ENCODE peak calls at places on chromosome 11, in eight cellular contexts. Q, I, B, Z, X, G, K and S are unnamed samples.

GRCh38 chr11:123425367-123425766 is 4.7 kb upstream of the GRAMD1B start:
- DNase-seq in Q (no peak), I (no peak), B (no peak), Z (no peak), X (no peak), G (no peak), K (no peak), S (no peak)

GRCh38 chr11:105022998-105023397 is at the start of gene CASP5:
- DNase-seq in Q (no peak), I (no peak), B (no peak), Z (no peak), X (no peak), G (no peak), K (no peak), S (no peak)

GRCh38 chr11:12818333-12819015 is 144.3 kb downstream of the TEAD1 start:
- DNase-seq in Q (no peak), I (no peak), B (no peak), Z (no peak), X (no peak), G (no peak), K (no peak), S (no peak)

GRCh38 chr11:74091549-74091948 is 79.3 kb downstream of the C2CD3 start:
- DNase-seq in Q (no peak), I (no peak), B (no peak), Z (no peak), X (no peak), G (no peak), K (no peak), S (no peak)

GRCh38 chr11:96235725-96236124 is 107.3 kb downstream of the MAML2 start:
- DNase-seq in Q (no peak), I (no peak), B (no peak), Z (no peak), X (no peak), G (no peak), K (no peak), S (no peak)

GRCh38 chr11:113162590-113162961 is 151.8 kb upstream of the TTC12 start:
- DNase-seq in Q (no peak), I (no peak), B (peak; percentile 50), Z (no peak), X (no peak), G (no peak), K (no peak), S (no peak)

GRCh38 chr11:118789501-118790356 is 1.2 kb downstream of the DDX6 start:
- DNase-seq in Q (peak; percentile 65), I (no peak), B (no peak), Z (no peak), X (no peak), G (no peak), K (no peak), S (no peak)

GRCh38 chr11:72144807-72145565 is 9.5 kb downstream of the FOLR3 start:
- DNase-seq in Q (no peak), I (no peak), B (no peak), Z (no peak), X (peak; percentile 35), G (no peak), K (no peak), S (no peak)

GRCh38 chr11:116843661-116844060 is 6.2 kb upstream of the APOA1 start:
- DNase-seq in Q (no peak), I (no peak), B (no peak), Z (no peak), X (no peak), G (no peak), K (no peak), S (no peak)

GRCh38 chr11:59053387-59053786 is 32.7 kb upstream of the GLYATL1B start:
- DNase-seq in Q (peak; percentile 59), I (no peak), B (peak; percentile 70), Z (peak; percentile 74), X (no peak), G (peak; percentile 75), K (peak; percentile 5), S (peak; percentile 21)

GRCh38 chr11:76030973-76031590 is 175.2 kb downstream of the WNT11 start:
- DNase-seq in Q (no peak), I (no peak), B (no peak), Z (no peak), X (no peak), G (no peak), K (no peak), S (no peak)

GRCh38 chr11:96207459-96208449 is 135.2 kb downstream of the MAML2 start:
- DNase-seq in Q (peak; percentile 89), I (no peak), B (no peak), Z (no peak), X (no peak), G (no peak), K (peak; percentile 75), S (peak; percentile 15)

GRCh38 chr11:122264121-122264520 is 148.1 kb upstream of the BLID start:
- DNase-seq in Q (no peak), I (no peak), B (no peak), Z (no peak), X (no peak), G (no peak), K (no peak), S (no peak)

GRCh38 chr11:57626895-57627294 is 22.8 kb downstream of the YPEL4 start:
- DNase-seq in Q (no peak), I (no peak), B (no peak), Z (no peak), X (no peak), G (no peak), K (no peak), S (no peak)

GRCh38 chr11:37449146-37449545 is 851.1 kb upstream of the RAG2 start:
- DNase-seq in Q (no peak), I (no peak), B (no peak), Z (no peak), X (no peak), G (no peak), K (peak; percentile 73), S (peak; percentile 10)

GRCh38 chr11:118913411-118914125 is 12.2 kb downstream of the BCL9L start:
- DNase-seq in Q (no peak), I (peak; percentile 42), B (no peak), Z (no peak), X (no peak), G (no peak), K (no peak), S (no peak)

GRCh38 chr11:65435981-65436411 is 13.4 kb downstream of the NEAT1 start:
- DNase-seq in Q (peak; percentile 25), I (peak; percentile 49), B (peak; percentile 49), Z (peak; percentile 62), X (peak; percentile 45), G (peak; percentile 79), K (no peak), S (no peak)

GRCh38 chr11:20158597-20159257 is 1.5 kb downstream of the DBX1 start:
- DNase-seq in Q (peak; percentile 60), I (peak; percentile 42), B (peak; percentile 41), Z (no peak), X (no peak), G (peak; percentile 61), K (no peak), S (peak; percentile 33)

GRCh38 chr11:110873953-110874352 is 161.7 kb upstream of the ARHGAP20 start:
- DNase-seq in Q (no peak), I (no peak), B (no peak), Z (no peak), X (no peak), G (no peak), K (no peak), S (no peak)

GRCh38 chr11:110874651-110875050 is 162.4 kb upstream of the ARHGAP20 start:
- DNase-seq in Q (no peak), I (no peak), B (no peak), Z (no peak), X (no peak), G (no peak), K (no peak), S (no peak)

GRCh38 chr11:110883266-110883665 is 171.0 kb upstream of the ARHGAP20 start:
- DNase-seq in Q (no peak), I (no peak), B (no peak), Z (no peak), X (no peak), G (no peak), K (no peak), S (no peak)

GRCh38 chr11:110878513-110878912 is 166.3 kb upstream of the ARHGAP20 start:
- DNase-seq in Q (peak; percentile 38), I (no peak), B (no peak), Z (no peak), X (no peak), G (no peak), K (no peak), S (no peak)
- TF ChIP-seq POLR2AphosphoS5 in Q (no peak), I (no peak), B (no peak), Z (no peak), X (no peak), G (no peak), K (no peak), S (no peak)

GRCh38 chr11:8593935-8594909 is at the start of gene STK33:
- DNase-seq in Q (no peak), I (peak; percentile 91), B (peak; percentile 66), Z (no peak), X (no peak), G (peak; percentile 71), K (no peak), S (peak; percentile 85)
- TF ChIP-seq POLR2AphosphoS5 in Q (no peak), I (peak; percentile 12), B (peak; percentile 37), Z (no peak), X (no peak), G (peak; percentile 60), K (no peak), S (peak; percentile 37)

DNA sequence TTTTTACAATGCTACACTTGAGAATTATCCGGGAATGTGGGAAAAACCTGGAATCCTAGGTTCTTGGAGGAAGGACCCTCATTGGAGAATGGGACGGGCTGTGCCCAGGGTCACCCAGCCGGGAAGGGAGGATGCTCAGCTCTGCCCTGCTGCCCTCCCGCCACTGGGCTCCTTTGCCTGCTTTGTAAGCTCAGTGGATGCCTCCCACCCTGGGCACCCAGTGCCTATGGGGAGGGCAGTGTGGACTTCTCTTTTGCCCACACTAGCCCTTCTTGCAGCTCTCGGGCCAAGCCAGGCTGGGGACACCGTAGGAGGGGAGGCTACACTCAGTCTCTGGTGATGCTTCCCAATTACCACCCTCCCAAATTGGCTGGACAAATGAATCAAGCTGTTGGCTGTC is 316.8 kb downstream of the CTTN start:
- DNase-seq in Q (no peak), I (no peak), B (no peak), Z (no peak), X (no peak), G (no peak), K (no peak), S (no peak)
- TF ChIP-seq POLR2AphosphoS5 in Q (no peak), I (no peak), B (no peak), Z (no peak), X (no peak), G (no peak), K (no peak), S (no peak)

DNA sequence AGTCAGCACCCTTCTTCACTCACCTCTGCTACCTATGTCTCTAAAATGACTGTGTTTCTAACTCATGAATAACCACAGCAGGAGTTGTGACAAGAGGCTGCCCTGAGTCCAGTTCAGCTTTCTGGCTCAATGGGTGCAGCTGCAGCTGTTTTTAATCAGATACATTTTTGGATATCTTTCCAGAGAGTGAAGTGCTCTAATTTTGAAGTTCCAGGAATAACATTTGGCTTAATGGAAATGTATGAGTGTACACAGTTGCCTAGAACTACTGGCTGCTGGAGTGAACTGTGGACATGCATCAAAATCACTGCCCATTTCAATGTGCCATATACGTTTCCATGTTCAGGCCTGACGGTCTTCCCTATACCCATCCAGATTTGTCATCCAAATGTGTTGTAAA is 769.5 kb upstream of the ANO3 start:
- DNase-seq in Q (no peak), I (no peak), B (no peak), Z (no peak), X (no peak), G (no peak), K (no peak), S (no peak)
- TF ChIP-seq POLR2AphosphoS5 in Q (no peak), I (no peak), B (no peak), Z (no peak), X (no peak), G (no peak), K (no peak), S (no peak)